ENCODE peak calls at places on chromosomes 2 and 18, in six cellular contexts. N, R, C, Y, S and P are unnamed samples.

GRCh38 chr18:54880706-54881105 is 52.4 kb downstream of the RAB27B start:
- DNase-seq in C (no peak), N (peak; percentile 94), Y (peak; percentile 69), S (no peak), R (peak; percentile 1), P (no peak)

GRCh38 chr2:178479758-178480226 is 465 bp upstream of the PLEKHA3 start:
- DNase-seq in Y (no peak), R (no peak), N (no peak), C (no peak), S (no peak), P (no peak)

GRCh38 chr18:13530879-13531387 is 195.4 kb downstream of the FAM210A start:
- DNase-seq in R (peak; percentile 11), Y (peak; percentile 47), S (no peak), N (peak; percentile 59), C (no peak), P (no peak)

GRCh38 chr2:54906711-54907110 is 143.5 kb downstream of the RTN4 start:
- DNase-seq in Y (no peak), S (no peak), N (peak; percentile 67), R (no peak), C (no peak), P (no peak)

GRCh38 chr2:10519067-10519740 is 71.1 kb upstream of the ODC1 start:
- DNase-seq in C (no peak), R (no peak), S (no peak), N (no peak), Y (no peak), P (no peak)

GRCh38 chr2:43076676-43077075 is 149.7 kb downstream of the ZFP36L2 start:
- DNase-seq in N (no peak), S (no peak), C (no peak), R (no peak), Y (no peak), P (no peak)

GRCh38 chr2:240786355-240786841 is 33.6 kb downstream of the KIF1A start:
- DNase-seq in R (no peak), S (no peak), N (no peak), Y (no peak), C (no peak), P (no peak)

GRCh38 chr2:44098050-44098449 is 70.6 kb upstream of the PPM1B start:
- DNase-seq in Y (no peak), S (no peak), N (no peak), R (no peak), C (no peak), P (no peak)

GRCh38 chr2:31402388-31402787 is 12.2 kb downstream of the XDH start:
- DNase-seq in N (peak; percentile 50), S (no peak), C (no peak), Y (peak; percentile 22), R (peak; percentile 28), P (no peak)

GRCh38 chr18:57436193-57436964 is 1.2 kb downstream of the ONECUT2 start:
- DNase-seq in Y (no peak), R (no peak), S (no peak), N (peak; percentile 12), C (no peak), P (no peak)

GRCh38 chr18:26119246-26119645 is 14.4 kb upstream of the PSMA8 start:
- DNase-seq in C (no peak), Y (no peak), N (no peak), R (no peak), S (no peak), P (no peak)

GRCh38 chr2:220811115-220811514 is 761.0 kb downstream of the EPHA4 start:
- DNase-seq in S (no peak), Y (peak; percentile 66), R (no peak), N (no peak), C (no peak), P (no peak)

GRCh38 chr18:59556265-59556664 is 141.0 kb downstream of the CCBE1 start:
- DNase-seq in S (no peak), C (no peak), R (no peak), N (no peak), Y (no peak), P (no peak)

GRCh38 chr18:75247041-75247551 is 36.5 kb downstream of the TSHZ1 start:
- DNase-seq in N (no peak), S (no peak), R (no peak), C (no peak), Y (no peak), P (peak; percentile 1)

GRCh38 chr2:61016392-61017002 is 1.0 kb upstream of the PEX13 start:
- DNase-seq in S (peak; percentile 5), R (no peak), Y (peak; percentile 34), N (peak; percentile 20), C (no peak), P (no peak)

GRCh38 chr2:61018798-61019197 is 743 bp upstream of the PUS10 start:
- DNase-seq in R (no peak), Y (no peak), N (no peak), C (no peak), S (no peak), P (no peak)

GRCh38 chr2:61017556-61018318 is at the start of the genes PEX13 and PUS10:
- DNase-seq in C (peak; percentile 17), N (peak; percentile 90), R (peak; percentile 62), Y (peak; percentile 73), S (peak; percentile 86), P (peak; percentile 55)

GRCh38 chr2:61017003-61017555 is 441 bp upstream of the PEX13 start:
- DNase-seq in R (peak; percentile 80), S (peak; percentile 76), Y (peak; percentile 91), C (peak; percentile 68), N (peak; percentile 95), P (peak; percentile 57)

DNA sequence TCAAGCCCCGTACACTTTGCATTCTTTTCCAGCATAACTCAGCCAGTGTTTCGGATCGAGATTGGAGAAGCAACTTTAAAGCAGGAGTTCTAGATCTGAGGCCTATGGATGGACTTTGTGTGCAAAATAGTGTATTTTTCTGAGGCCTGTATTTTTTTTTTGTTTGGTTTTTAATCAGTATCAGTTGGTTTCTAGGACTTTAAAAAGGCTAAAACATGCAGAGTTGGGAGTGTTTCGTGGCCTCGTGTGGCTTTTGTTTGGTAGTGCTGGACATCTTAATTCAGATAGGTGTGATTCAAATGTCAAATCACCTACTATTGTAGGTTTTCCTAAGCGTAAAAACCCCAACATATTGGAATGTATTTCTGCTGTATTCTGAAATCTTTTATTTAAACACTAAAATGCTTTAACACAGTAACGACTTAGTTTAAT is 280 bp upstream of the PUS10 start:
- DNase-seq in N (no peak), Y (peak; percentile 56), R (no peak), S (peak; percentile 35), C (no peak), P (no peak)
- H3K9ac ChIP-seq in N (peak overlapping the region; percentile 94), Y (peak overlapping the region; percentile 95), R (peak overlapping the region; percentile 79), S (peak overlapping the region; percentile 94), C (peak overlapping the region; percentile 94), P (peak overlapping the region; percentile 90)

DNA sequence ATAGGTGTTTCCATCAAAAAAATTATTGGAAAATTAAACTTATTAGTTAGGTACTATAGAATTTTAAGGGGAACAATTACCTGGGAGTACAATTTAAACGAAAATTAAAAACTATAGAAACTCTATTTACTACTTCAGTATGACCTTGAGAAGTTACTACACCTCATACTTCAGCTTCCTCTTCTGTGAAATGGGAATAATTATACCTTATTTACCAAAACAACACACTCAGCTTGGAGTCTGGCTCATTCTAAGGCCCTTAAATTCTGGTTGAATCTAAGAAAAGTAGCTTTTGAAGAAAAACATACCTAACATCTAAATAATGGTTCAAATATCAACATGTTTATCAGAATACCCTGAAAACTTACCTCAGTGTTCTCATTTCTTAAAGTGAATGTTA is 2.7 kb downstream of the NABP1 start:
- DNase-seq in N (no peak), Y (no peak), C (no peak), S (no peak), R (no peak), P (no peak)
- H3K9ac ChIP-seq in N (no peak overlapping the region), Y (peak overlapping the region; percentile 58), C (peak overlapping the region; percentile 42), S (no peak overlapping the region), R (no peak overlapping the region), P (peak overlapping the region; percentile 14)

GRCh38 chr2:20620271-20620681 is 30.6 kb downstream of the HS1BP3 start:
- DNase-seq in N (no peak), S (no peak), Y (no peak), C (no peak), R (no peak), P (no peak)

GRCh38 chr2:20618468-20618885 is 32.4 kb downstream of the HS1BP3 start:
- DNase-seq in N (no peak), Y (no peak), S (no peak), R (no peak), C (no peak), P (no peak)

GRCh38 chr2:20620696-20621365 is 30.1 kb downstream of the HS1BP3 start:
- DNase-seq in N (no peak), Y (no peak), R (no peak), C (no peak), S (no peak), P (no peak)

GRCh38 chr2:20618886-20619521 is 31.9 kb downstream of the HS1BP3 start:
- DNase-seq in Y (no peak), S (no peak), R (no peak), N (no peak), C (no peak), P (no peak)

GRCh38 chr2:20619624-20620024 is 31.3 kb downstream of the HS1BP3 start:
- DNase-seq in R (no peak), S (no peak), Y (no peak), N (peak; percentile 75), C (no peak), P (no peak)
- H3K9ac ChIP-seq in R (no peak overlapping the region), S (no peak overlapping the region), Y (no peak overlapping the region), N (no peak overlapping the region), C (no peak overlapping the region), P (no peak overlapping the region)

DNA sequence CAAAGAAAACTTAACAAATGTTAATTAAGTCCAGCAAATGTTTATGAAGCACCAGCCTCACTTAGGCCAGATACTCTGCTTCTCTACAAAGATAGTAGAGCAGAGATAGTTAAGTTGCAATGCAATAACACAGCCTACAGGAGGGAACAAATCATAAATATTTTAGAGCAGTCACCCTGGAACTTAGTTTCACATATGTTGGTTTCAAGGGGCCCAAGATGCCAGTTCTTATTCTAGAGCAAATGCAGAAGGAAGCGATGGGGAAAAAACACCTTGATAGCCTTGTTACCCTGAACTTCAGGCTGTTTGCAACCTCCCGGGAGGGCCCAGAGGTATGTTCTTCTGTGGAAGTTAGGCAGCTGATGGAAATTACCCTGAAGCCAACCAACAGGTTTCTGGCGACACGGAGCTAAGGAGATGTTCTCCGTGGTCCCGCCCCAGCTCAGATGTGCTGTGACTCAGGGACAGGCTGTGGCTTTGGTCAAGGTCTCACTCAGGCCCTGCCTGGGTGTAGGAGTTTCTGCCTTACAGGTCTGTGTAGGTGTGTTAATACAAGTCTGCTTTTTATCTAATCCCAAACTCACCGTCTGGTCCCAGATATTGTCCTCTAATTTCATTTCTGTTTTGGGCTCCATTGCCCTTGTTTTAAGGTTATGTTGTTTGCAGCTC is 3.8 kb downstream of the CTIF start:
- DNase-seq in S (peak; percentile 37), Y (peak; percentile 43), R (no peak), N (peak; percentile 95), C (no peak), P (no peak)
- H3K9ac ChIP-seq in S (peak overlapping the region; percentile 69), Y (no peak overlapping the region), R (no peak overlapping the region), N (peak overlapping the region; percentile 12), C (no peak overlapping the region), P (no peak overlapping the region)

DNA sequence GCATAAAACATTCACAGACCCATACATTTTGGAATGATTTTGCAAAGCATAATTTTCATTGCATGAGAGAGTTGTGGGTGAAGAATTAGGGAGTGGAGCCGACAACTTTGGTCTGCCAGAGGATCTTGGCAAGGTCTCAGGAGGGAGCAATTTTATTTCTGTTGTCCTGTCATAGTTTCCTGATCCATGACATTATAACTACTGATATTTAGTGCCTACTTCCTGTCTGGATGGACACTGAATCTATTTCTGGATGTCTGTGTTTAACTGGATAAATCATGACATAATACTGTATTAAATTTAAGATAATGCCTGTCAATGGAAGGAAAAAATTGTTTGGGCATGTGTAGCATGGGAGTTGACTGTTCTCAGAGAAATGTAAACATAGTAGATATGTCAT is 2.5 kb downstream of the ITGA4 start:
- DNase-seq in N (no peak), R (no peak), S (no peak), Y (no peak), C (no peak), P (no peak)
- H3K9ac ChIP-seq in N (no peak overlapping the region), R (no peak overlapping the region), S (no peak overlapping the region), Y (no peak overlapping the region), C (peak overlapping the region; percentile 84), P (no peak overlapping the region)